ENCODE peak calls at places on chromosomes 13 and 19, in ten cellular contexts. R is CD4-positive, alpha-beta T cell; T is bronchial epithelial cell; P is nephron progenitor cell; W is A549; D is lung; X is mucosa of descending colon; H is NB4; O is kidney; U is fibroblast of lung. G is an unnamed sample.

GRCh38 chr19:2544576-2545415 is 68.9 kb downstream of the GADD45B start:
- DNase-seq in R (no peak), T (no peak), P (no peak), W (no peak), D (no peak), X (peak), H (no peak), O (peak), U (peak), G (no peak)

GRCh38 chr13:48775804-48776203 is 122.1 kb downstream of the CYSLTR2 start:
- DNase-seq in R (no peak), T (peak), P (no peak), W (no peak), D (no peak), X (no peak), H (no peak), O (no peak), U (peak), G (no peak)

GRCh38 chr13:37229931-37230330 is 124.5 kb upstream of the CSNK1A1L start:
- DNase-seq in R (no peak), T (peak), P (no peak), W (no peak), D (no peak), X (no peak), H (no peak), O (no peak), U (no peak), G (no peak)

GRCh38 chr13:36919206-36919832 is 719 bp downstream of the SMAD9 start:
- DNase-seq in R (no peak), T (no peak), P (peak), W (no peak), D (peak), X (no peak), H (no peak), O (no peak), U (peak), G (peak)

GRCh38 chr13:20160346-20161274 is at the start of gene GJA3:
- DNase-seq in R (peak), T (peak), P (peak), W (peak), D (no peak), X (peak), H (peak), O (no peak), U (peak), G (no peak)

GRCh38 chr19:52200044-52200443 is 10.2 kb downstream of the PPP2R1A start:
- DNase-seq in R (no peak), T (peak), P (no peak), W (no peak), D (no peak), X (no peak), H (peak), O (no peak), U (peak), G (peak)

GRCh38 chr19:24086974-24087595 is at the start of gene ZNF254:
- DNase-seq in R (peak), T (peak), P (peak), W (peak), D (peak), X (peak), H (peak), O (peak), U (peak), G (peak)

GRCh38 chr19:590396-590745 is 690 bp downstream of the HCN2 start:
- DNase-seq in R (peak), T (no peak), P (peak), W (no peak), D (no peak), X (no peak), H (no peak), O (no peak), U (peak), G (peak)

GRCh38 chr19:48806518-48806817 is 4.4 kb downstream of the BCAT2 start:
- DNase-seq in R (no peak), T (no peak), P (peak), W (no peak), D (no peak), X (no peak), H (no peak), O (no peak), U (no peak), G (no peak)

GRCh38 chr19:6221220-6221877 is 58.4 kb downstream of the MLLT1 start:
- DNase-seq in R (no peak), T (no peak), P (no peak), W (no peak), D (no peak), X (no peak), H (no peak), O (peak), U (no peak), G (no peak)

GRCh38 chr19:15534957-15535864 is 26.9 kb downstream of the CYP4F22 start:
- DNase-seq in R (no peak), T (peak), P (no peak), W (no peak), D (no peak), X (no peak), H (no peak), O (no peak), U (no peak), G (no peak)

GRCh38 chr19:48873476-48874308 is 1.5 kb downstream of the PPP1R15A start:
- DNase-seq in R (no peak), T (no peak), P (no peak), W (peak), D (no peak), X (no peak), H (peak), O (no peak), U (no peak), G (no peak)

GRCh38 chr19:32199501-32200040 is 145.8 kb upstream of the ZNF507 start:
- DNase-seq in R (no peak), T (no peak), P (no peak), W (no peak), D (peak), X (no peak), H (no peak), O (no peak), U (no peak), G (no peak)

GRCh38 chr13:98975822-98976261 is 2.0 kb downstream of the DOCK9 start:
- DNase-seq in R (no peak), T (no peak), P (no peak), W (no peak), D (no peak), X (no peak), H (peak), O (no peak), U (no peak), G (peak)

GRCh38 chr13:67736646-67737420 is 506.7 kb upstream of the PCDH9 start:
- DNase-seq in R (no peak), T (no peak), P (peak), W (peak), D (no peak), X (no peak), H (peak), O (no peak), U (peak), G (no peak)

GRCh38 chr13:49791214-49791752 is 1.2 kb downstream of the KPNA3 start:
- DNase-seq in R (peak), T (peak), P (no peak), W (peak), D (no peak), X (no peak), H (peak), O (no peak), U (peak), G (peak)

GRCh38 chr19:46890423-46891170 is 29.8 kb downstream of the ARHGAP35 start:
- DNase-seq in R (no peak), T (peak), P (no peak), W (peak), D (no peak), X (no peak), H (no peak), O (no peak), U (peak), G (peak)

GRCh38 chr19:46902402-46902766 is 41.6 kb downstream of the ARHGAP35 start:
- DNase-seq in R (no peak), T (peak), P (no peak), W (no peak), D (peak), X (no peak), H (no peak), O (no peak), U (peak), G (peak)

GRCh38 chr19:45211751-45212381 is 33.3 kb downstream of the BLOC1S3 start:
- DNase-seq in R (no peak), T (no peak), P (peak), W (no peak), D (peak), X (no peak), H (no peak), O (peak), U (peak), G (no peak)

GRCh38 chr13:52665325-52665724 is 12.7 kb downstream of the SUGT1 start:
- DNase-seq in R (no peak), T (peak), P (no peak), W (peak), D (no peak), X (no peak), H (no peak), O (no peak), U (peak), G (no peak)

GRCh38 chr13:26184791-26185250 is 37.3 kb downstream of the RNF6 start:
- DNase-seq in R (peak), T (peak), P (peak), W (peak), D (peak), X (no peak), H (peak), O (no peak), U (peak), G (peak)

GRCh38 chr13:67588607-67589006 is 358.5 kb upstream of the PCDH9 start:
- DNase-seq in R (no peak), T (no peak), P (no peak), W (no peak), D (no peak), X (peak), H (no peak), O (no peak), U (no peak), G (peak)

GRCh38 chr19:45130888-45131615 is 29.7 kb downstream of the NKPD1 start:
- DNase-seq in R (no peak), T (peak), P (peak), W (peak), D (no peak), X (no peak), H (no peak), O (no peak), U (peak), G (peak)

GRCh38 chr19:7113233-7113632 is 43.7 kb downstream of the ZNF557 start:
- DNase-seq in R (no peak), T (no peak), P (no peak), W (no peak), D (no peak), X (no peak), H (no peak), O (no peak), U (no peak), G (no peak)

GRCh38 chr19:38134538-38135149 is 89.4 kb downstream of the DPF1 start:
- DNase-seq in R (no peak), T (peak), P (peak), W (peak), D (no peak), X (no peak), H (peak), O (no peak), U (no peak), G (no peak)

GRCh38 chr13:31982124-31982523 is 49.5 kb upstream of the FRY start:
- DNase-seq in R (no peak), T (peak), P (no peak), W (no peak), D (no peak), X (no peak), H (no peak), O (no peak), U (peak), G (no peak)

GRCh38 chr13:46321494-46322225 is 65.4 kb downstream of the RUBCNL start:
- DNase-seq in R (peak), T (peak), P (peak), W (peak), D (no peak), X (no peak), H (peak), O (no peak), U (peak), G (peak)

GRCh38 chr19:2678043-2678671 is 24.3 kb downstream of the GNG7 start:
- DNase-seq in R (no peak), T (no peak), P (no peak), W (no peak), D (no peak), X (no peak), H (peak), O (no peak), U (no peak), G (no peak)

DNA sequence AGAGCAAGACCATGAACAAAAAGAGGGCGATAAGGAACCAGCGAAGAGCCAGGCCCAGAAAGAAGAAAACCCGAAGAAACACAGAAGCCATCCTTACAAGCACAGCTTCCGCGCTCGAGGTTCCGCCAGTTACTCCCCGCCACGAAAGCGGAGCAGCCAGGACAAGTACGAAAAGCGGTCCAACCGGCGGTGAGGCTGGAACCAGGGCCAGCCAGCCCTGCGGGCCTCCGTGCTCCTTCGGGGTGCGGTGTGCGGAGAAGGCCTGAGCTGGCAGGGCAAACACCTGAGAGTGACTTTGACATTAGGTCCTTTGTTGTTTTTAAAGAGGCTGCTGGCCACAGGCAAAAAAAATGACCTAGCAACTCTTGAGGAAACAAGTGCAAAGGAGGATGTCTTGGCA is 44.1 kb downstream of the POLR1D start:
- DNase-seq in R (no peak), T (no peak), P (no peak), W (no peak), D (no peak), X (no peak), H (no peak), O (peak), U (no peak), G (no peak)
- TF ChIP-seq CTCF in R (no peak), T (no peak), P (no peak), W (no peak), D (no peak), X (no peak), H (no peak), O (no peak), U (no peak), G (no peak)

GRCh38 chr19:8145969-8146368 is 3.4 kb downstream of the FBN3 start:
- DNase-seq in R (no peak), T (no peak), P (no peak), W (peak), D (no peak), X (no peak), H (peak), O (no peak), U (no peak), G (no peak)
- TF ChIP-seq CTCF in R (no peak), T (no peak), P (no peak), W (no peak), D (no peak), X (no peak), H (no peak), O (no peak), U (no peak), G (no peak)

GRCh38 chr19:12792048-12792852 is 964 bp downstream of the JUNB start:
- DNase-seq in R (peak), T (no peak), P (peak), W (peak), D (peak), X (peak), H (peak), O (peak), U (no peak), G (peak)

GRCh38 chr19:12790628-12791344 is 500 bp upstream of the JUNB start:
- DNase-seq in R (no peak), T (no peak), P (no peak), W (no peak), D (no peak), X (peak), H (no peak), O (no peak), U (no peak), G (peak)

GRCh38 chr19:12789904-12790619 is 1.2 kb upstream of the JUNB start:
- DNase-seq in R (peak), T (peak), P (peak), W (peak), D (peak), X (peak), H (peak), O (peak), U (peak), G (peak)

GRCh38 chr19:12792853-12793289 is 1.6 kb downstream of the JUNB start:
- DNase-seq in R (no peak), T (no peak), P (no peak), W (no peak), D (no peak), X (peak), H (no peak), O (no peak), U (no peak), G (no peak)

DNA sequence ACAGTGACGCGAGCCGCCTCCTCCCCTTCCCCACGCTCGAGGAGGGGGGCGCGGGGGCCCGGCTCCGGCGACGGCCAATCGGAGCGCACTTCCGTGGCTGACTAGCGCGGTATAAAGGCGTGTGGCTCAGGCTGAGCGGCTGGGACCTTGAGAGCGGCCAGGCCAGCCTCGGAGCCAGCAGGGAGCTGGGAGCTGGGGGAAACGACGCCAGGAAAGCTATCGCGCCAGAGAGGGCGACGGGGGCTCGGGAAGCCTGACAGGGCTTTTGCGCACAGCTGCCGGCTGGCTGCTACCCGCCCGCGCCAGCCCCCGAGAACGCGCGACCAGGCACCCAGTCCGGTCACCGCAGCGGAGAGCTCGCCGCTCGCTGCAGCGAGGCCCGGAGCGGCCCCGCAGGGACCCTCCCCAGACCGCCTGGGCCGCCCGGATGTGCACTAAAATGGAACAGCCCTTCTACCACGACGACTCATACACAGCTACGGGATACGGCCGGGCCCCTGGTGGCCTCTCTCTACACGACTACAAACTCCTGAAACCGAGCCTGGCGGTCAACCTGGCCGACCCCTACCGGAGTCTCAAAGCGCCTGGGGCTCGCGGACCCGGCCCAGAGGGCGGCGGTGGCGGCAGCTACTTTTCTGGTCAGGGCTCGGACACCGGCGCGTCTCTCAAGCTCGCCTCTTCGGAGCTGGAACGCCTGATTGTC is at the start of gene JUNB:
- DNase-seq in R (peak), T (peak), P (peak), W (peak), D (peak), X (peak), H (peak), O (peak), U (peak), G (peak)
- TF ChIP-seq CTCF in R (no peak), T (no peak), P (no peak), W (no peak), D (no peak), X (no peak), H (no peak), O (no peak), U (no peak), G (no peak)

DNA sequence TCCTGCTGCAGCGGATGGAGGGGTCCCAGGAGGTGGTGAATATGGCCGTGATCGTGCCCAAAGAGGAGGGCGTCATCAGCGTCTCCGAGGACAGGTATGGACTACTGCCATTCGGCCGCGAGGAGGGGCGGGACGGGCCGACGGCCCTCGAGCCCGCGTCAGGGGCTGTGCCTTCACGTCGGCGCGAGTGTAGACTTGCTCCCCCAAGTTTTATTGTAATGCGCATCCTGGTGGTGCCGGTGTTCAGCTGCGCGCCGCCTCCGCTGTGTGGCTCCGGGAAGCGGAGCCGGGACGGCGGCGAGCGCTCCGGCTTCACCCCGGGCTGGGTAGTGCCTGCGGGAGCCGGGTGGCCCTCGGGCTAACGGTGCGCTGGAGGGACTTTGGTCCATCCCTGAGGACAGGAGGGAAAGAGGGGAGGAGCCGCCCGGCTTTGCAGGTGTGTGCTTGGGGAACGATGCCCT is 499 bp downstream of the WDFY2 start:
- DNase-seq in R (peak), T (peak), P (peak), W (peak), D (peak), X (peak), H (peak), O (no peak), U (peak), G (peak)
- TF ChIP-seq CTCF in R (no peak), T (peak), P (no peak), W (no peak), D (no peak), X (no peak), H (no peak), O (no peak), U (no peak), G (no peak)

GRCh38 chr13:63124863-63125262 is 1709.2 kb upstream of the PCDH20 start:
- DNase-seq in R (no peak), T (peak), P (no peak), W (peak), D (no peak), X (no peak), H (peak), O (no peak), U (peak), G (no peak)
- TF ChIP-seq CTCF in R (no peak), T (no peak), P (peak), W (peak), D (no peak), X (no peak), H (no peak), O (no peak), U (no peak), G (peak)

DNA sequence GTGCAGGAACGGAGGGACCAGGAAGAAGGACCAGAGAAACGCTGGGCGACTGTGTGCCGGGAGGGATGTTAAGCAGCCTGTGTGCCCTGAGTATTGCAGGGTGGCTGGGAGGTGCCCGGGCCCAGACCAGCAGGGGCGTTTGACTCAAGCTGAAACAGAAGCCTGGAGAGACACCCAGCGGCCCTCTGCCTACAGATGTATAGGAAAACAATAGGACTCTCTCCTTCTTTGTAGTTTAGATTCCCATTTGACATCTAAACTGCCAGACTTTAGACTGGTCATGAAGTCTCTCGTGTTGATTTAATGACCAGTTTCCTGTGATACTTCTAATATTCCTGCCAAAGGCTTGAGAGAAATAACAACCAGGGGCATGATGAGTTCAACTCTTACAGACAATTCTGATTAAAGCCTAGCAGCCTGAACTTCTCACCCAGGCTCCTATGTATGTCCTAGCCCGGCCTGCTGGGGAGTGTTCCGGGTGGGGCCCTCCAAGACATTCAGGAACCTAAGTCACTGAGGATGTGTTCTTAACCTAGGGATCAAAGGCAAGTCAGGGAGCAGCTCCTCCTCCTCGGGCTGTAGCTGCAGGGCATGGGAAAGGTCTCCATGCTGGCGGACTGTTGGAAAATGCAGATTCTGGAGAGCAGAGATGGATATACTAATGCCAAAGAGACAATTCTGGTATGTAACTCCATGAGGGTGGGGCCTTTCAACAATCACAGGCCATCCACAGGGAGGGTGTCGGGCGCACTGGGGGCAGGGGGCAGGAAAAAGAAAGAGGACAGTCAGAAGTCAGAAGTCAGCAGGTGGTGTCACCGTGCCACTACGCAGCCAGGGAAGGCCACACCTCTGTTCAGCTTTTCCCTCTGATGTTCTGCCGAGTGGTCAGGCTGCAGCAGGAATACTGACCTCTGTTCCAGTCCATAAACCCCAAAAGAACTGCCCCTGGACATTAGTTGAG is 131.9 kb downstream of the STARD13 start:
- DNase-seq in R (no peak), T (peak), P (peak), W (no peak), D (no peak), X (no peak), H (no peak), O (peak), U (peak), G (peak)
- TF ChIP-seq CTCF in R (no peak), T (no peak), P (no peak), W (no peak), D (no peak), X (no peak), H (no peak), O (no peak), U (no peak), G (no peak)

G was measured in PC-9.